ENCODE peak calls at places on chromosomes 1 and 21, in nine cellular contexts. J, Y, V, X, L, S, T, G and O are unnamed samples.

GRCh38 chr1:35120458-35121133 is 41.4 kb downstream of the ZMYM1 start:
- DNase-seq in J (no peak), Y (peak), V (no peak), X (no peak), L (no peak), S (peak), T (no peak), G (no peak), O (no peak)

GRCh38 chr21:25636727-25637126 is 2.3 kb upstream of the JAM2 start:
- DNase-seq in J (no peak), Y (no peak), V (no peak), X (no peak), L (no peak), S (no peak), T (no peak), G (no peak), O (no peak)

GRCh38 chr1:88079036-88079435 is 605.0 kb upstream of the PKN2 start:
- DNase-seq in J (no peak), Y (no peak), V (no peak), X (no peak), L (no peak), S (no peak), T (no peak), G (peak), O (no peak)

GRCh38 chr1:180230791-180231505 is 884 bp downstream of the LHX4 start:
- DNase-seq in J (no peak), Y (no peak), V (peak), X (no peak), L (no peak), S (no peak), T (no peak), G (peak), O (no peak)

GRCh38 chr1:31029031-31029430 is 36.5 kb downstream of the PUM1 start:
- DNase-seq in J (no peak), Y (no peak), V (no peak), X (no peak), L (no peak), S (no peak), T (no peak), G (no peak), O (no peak)

GRCh38 chr1:119752592-119752991 is 16.1 kb downstream of the HMGCS2 start:
- DNase-seq in J (no peak), Y (no peak), V (no peak), X (no peak), L (no peak), S (no peak), T (no peak), G (no peak), O (no peak)

GRCh38 chr1:175597206-175597605 is 146.2 kb downstream of the TNR start:
- DNase-seq in J (no peak), Y (no peak), V (no peak), X (no peak), L (no peak), S (no peak), T (no peak), G (no peak), O (no peak)

GRCh38 chr1:234607091-234608025 is 2.6 kb downstream of the IRF2BP2 start:
- DNase-seq in J (no peak), Y (peak), V (no peak), X (no peak), L (no peak), S (peak), T (no peak), G (peak), O (no peak)

GRCh38 chr1:93489756-93490155 is 41.8 kb downstream of the FNBP1L start:
- DNase-seq in J (no peak), Y (no peak), V (no peak), X (no peak), L (no peak), S (no peak), T (no peak), G (no peak), O (no peak)

GRCh38 chr1:112998592-112999235 is 42.7 kb upstream of the SLC16A1 start:
- DNase-seq in J (no peak), Y (peak), V (no peak), X (peak), L (peak), S (peak), T (peak), G (peak), O (no peak)

GRCh38 chr21:39336457-39337008 is 12.4 kb downstream of the HMGN1 start:
- DNase-seq in J (no peak), Y (no peak), V (no peak), X (no peak), L (no peak), S (no peak), T (no peak), G (no peak), O (no peak)

GRCh38 chr21:29181799-29182470 is 51.5 kb downstream of the MAP3K7CL start:
- DNase-seq in J (no peak), Y (no peak), V (peak), X (no peak), L (no peak), S (peak), T (no peak), G (no peak), O (no peak)

GRCh38 chr1:158329807-158330206 is 1.5 kb downstream of the CD1B start:
- DNase-seq in J (no peak), Y (no peak), V (peak), X (no peak), L (no peak), S (no peak), T (no peak), G (peak), O (no peak)

GRCh38 chr21:44525431-44526095 is 14.4 kb downstream of the KRTAP10-1 start:
- DNase-seq in J (peak), Y (peak), V (no peak), X (no peak), L (no peak), S (peak), T (peak), G (no peak), O (peak)

GRCh38 chr1:53945183-53945432 is 391 bp downstream of the IFT25 start:
- DNase-seq in J (no peak), Y (no peak), V (no peak), X (no peak), L (no peak), S (no peak), T (no peak), G (no peak), O (no peak)

GRCh38 chr1:8202182-8202905 is 115.6 kb upstream of the SLC45A1 start:
- DNase-seq in J (no peak), Y (peak), V (peak), X (peak), L (no peak), S (no peak), T (peak), G (no peak), O (no peak)

GRCh38 chr1:64282353-64282752 is 78.9 kb downstream of the UBE2U start:
- DNase-seq in J (peak), Y (no peak), V (no peak), X (no peak), L (no peak), S (no peak), T (no peak), G (no peak), O (no peak)

GRCh38 chr1:56520202-56520601 is 59.2 kb downstream of the PLPP3 start:
- DNase-seq in J (no peak), Y (no peak), V (no peak), X (no peak), L (no peak), S (no peak), T (no peak), G (no peak), O (no peak)

GRCh38 chr1:208117817-208118216 is 126.4 kb downstream of the PLXNA2 start:
- DNase-seq in J (no peak), Y (no peak), V (no peak), X (no peak), L (no peak), S (no peak), T (no peak), G (no peak), O (no peak)

GRCh38 chr1:85464497-85465098 is 361 bp downstream of the DDAH1 start:
- DNase-seq in J (peak), Y (peak), V (peak), X (no peak), L (peak), S (peak), T (peak), G (no peak), O (peak)

GRCh38 chr1:211386931-211387330 is 60.3 kb downstream of the TRAF5 start:
- DNase-seq in J (no peak), Y (no peak), V (no peak), X (no peak), L (no peak), S (no peak), T (no peak), G (no peak), O (no peak)

GRCh38 chr1:186236921-186237320 is 138.1 kb downstream of the TPR start:
- DNase-seq in J (no peak), Y (no peak), V (peak), X (no peak), L (no peak), S (no peak), T (no peak), G (no peak), O (no peak)

GRCh38 chr1:101847608-101848007 is 149.1 kb downstream of the OLFM3 start:
- DNase-seq in J (no peak), Y (no peak), V (no peak), X (no peak), L (no peak), S (no peak), T (no peak), G (no peak), O (no peak)

GRCh38 chr1:67761730-67762129 is 71.5 kb downstream of the GNG12 start:
- DNase-seq in J (no peak), Y (no peak), V (no peak), X (no peak), L (no peak), S (no peak), T (no peak), G (no peak), O (no peak)

GRCh38 chr1:93976291-93976690 is 67.1 kb upstream of the GCLM start:
- DNase-seq in J (no peak), Y (no peak), V (no peak), X (no peak), L (no peak), S (no peak), T (no peak), G (no peak), O (no peak)

GRCh38 chr21:27369962-27370578 is 403.2 kb upstream of the ADAMTS5 start:
- DNase-seq in J (no peak), Y (no peak), V (no peak), X (no peak), L (no peak), S (peak), T (no peak), G (no peak), O (no peak)

GRCh38 chr1:30051777-30052176 is 671.6 kb downstream of the MATN1 start:
- DNase-seq in J (no peak), Y (no peak), V (no peak), X (no peak), L (no peak), S (no peak), T (no peak), G (no peak), O (peak)

GRCh38 chr1:206872139-206872538 is 6.7 kb downstream of the IL20 start:
- DNase-seq in J (no peak), Y (no peak), V (no peak), X (no peak), L (no peak), S (no peak), T (no peak), G (no peak), O (no peak)

GRCh38 chr1:150749720-150750311 is 15.8 kb downstream of the CTSS start:
- DNase-seq in J (no peak), Y (no peak), V (no peak), X (no peak), L (no peak), S (no peak), T (no peak), G (no peak), O (no peak)

GRCh38 chr1:76866566-76866965 is 714 bp upstream of the ST6GALNAC5 start:
- DNase-seq in J (no peak), Y (no peak), V (no peak), X (no peak), L (no peak), S (no peak), T (no peak), G (no peak), O (no peak)

GRCh38 chr1:100456880-100457279 is 81.1 kb upstream of the GPR88 start:
- DNase-seq in J (no peak), Y (no peak), V (no peak), X (no peak), L (no peak), S (no peak), T (no peak), G (no peak), O (no peak)

GRCh38 chr1:216430744-216431143 is 7.5 kb upstream of the USH2A start:
- DNase-seq in J (no peak), Y (no peak), V (no peak), X (no peak), L (no peak), S (no peak), T (no peak), G (no peak), O (no peak)

GRCh38 chr1:165560834-165561233 is 17.0 kb downstream of the LRRC52 start:
- DNase-seq in J (no peak), Y (no peak), V (no peak), X (no peak), L (no peak), S (no peak), T (no peak), G (no peak), O (no peak)

GRCh38 chr1:46749403-46749802 is 30.5 kb upstream of the EFCAB14 start:
- DNase-seq in J (no peak), Y (no peak), V (no peak), X (no peak), L (no peak), S (no peak), T (no peak), G (no peak), O (no peak)

GRCh38 chr1:54161495-54162168 is 8.8 kb upstream of the CDCP2 start:
- DNase-seq in J (no peak), Y (no peak), V (no peak), X (no peak), L (no peak), S (no peak), T (no peak), G (no peak), O (no peak)

GRCh38 chr1:76501576-76502219 is 365.6 kb upstream of the ST6GALNAC5 start:
- DNase-seq in J (no peak), Y (no peak), V (no peak), X (no peak), L (no peak), S (no peak), T (no peak), G (peak), O (no peak)

GRCh38 chr1:222053790-222054294 is 312.0 kb upstream of the DUSP10 start:
- DNase-seq in J (no peak), Y (no peak), V (no peak), X (no peak), L (no peak), S (no peak), T (no peak), G (no peak), O (no peak)
- TF ChIP-seq POLR2A in J (no peak), Y (no peak), V (no peak), X (no peak), L (no peak), S (no peak), T (no peak), G (no peak), O (no peak)

DNA sequence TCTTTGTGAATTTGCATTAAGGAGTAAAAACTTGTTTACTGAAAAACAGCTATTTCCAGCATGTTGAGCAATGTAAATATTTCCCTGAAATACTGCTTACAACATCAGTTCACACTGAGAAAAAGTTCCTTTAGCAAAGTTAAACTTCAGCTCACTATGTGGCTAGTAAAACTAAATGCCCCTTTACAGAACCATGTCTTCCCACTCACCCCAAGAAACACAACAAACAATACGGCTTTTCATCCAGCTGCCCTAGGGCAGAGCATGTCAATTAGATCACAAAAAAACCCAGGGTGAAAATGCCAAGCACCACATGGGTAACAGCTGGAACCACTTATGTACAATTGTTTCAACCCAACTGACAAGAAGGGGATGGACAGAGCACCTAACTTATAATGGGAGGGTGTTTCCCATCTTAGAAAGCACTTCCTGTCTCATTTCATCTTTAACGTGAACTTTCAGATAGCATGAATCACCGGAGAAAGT is 6.7 kb downstream of the NID1 start:
- DNase-seq in J (no peak), Y (no peak), V (no peak), X (no peak), L (no peak), S (no peak), T (no peak), G (no peak), O (no peak)
- H3K4me3 ChIP-seq in J (peak), Y (peak), V (no peak), X (peak), L (no peak), S (peak), T (no peak), G (no peak), O (peak)

GRCh38 chr1:109274533-109275476 is 8.1 kb downstream of the PSRC1 start:
- DNase-seq in J (peak), Y (peak), V (peak), X (peak), L (peak), S (no peak), T (peak), G (no peak), O (peak)
- TF ChIP-seq POLR2A in J (no peak), Y (no peak), V (no peak), X (no peak), L (no peak), S (no peak), T (no peak), G (no peak), O (no peak)

GRCh38 chr1:26530540-26530897 is 958 bp downstream of the RPS6KA1 start:
- DNase-seq in J (no peak), Y (no peak), V (no peak), X (no peak), L (no peak), S (no peak), T (no peak), G (peak), O (no peak)
- H3K4me3 ChIP-seq in J (peak), Y (peak), V (peak), X (peak), L (peak), S (peak), T (no peak), G (peak), O (peak)

DNA sequence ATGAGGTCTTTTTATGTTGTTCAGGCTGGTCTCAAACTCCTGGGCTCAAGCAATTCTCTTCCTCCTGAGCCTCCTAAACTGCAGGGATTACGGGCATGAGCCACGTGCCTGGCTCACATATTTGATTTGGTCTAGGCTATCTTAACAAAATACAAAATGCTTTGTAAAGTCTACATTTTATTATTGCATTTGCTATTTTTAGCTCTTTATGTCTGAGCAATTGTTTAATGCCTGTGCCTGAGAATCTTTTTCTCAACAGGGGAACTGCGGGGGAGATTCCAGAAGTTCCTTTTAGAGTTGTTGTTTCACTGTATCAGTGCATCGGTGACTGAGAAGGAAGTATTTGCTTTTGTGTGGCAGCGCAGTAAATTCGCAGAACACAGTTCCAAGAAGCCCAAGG is 167.2 kb downstream of the PDE4B start:
- DNase-seq in J (no peak), Y (peak), V (no peak), X (no peak), L (no peak), S (no peak), T (no peak), G (no peak), O (no peak)
- TF ChIP-seq POLR2A in J (no peak), Y (no peak), V (no peak), X (no peak), L (no peak), S (no peak), T (no peak), G (no peak), O (no peak)

GRCh38 chr1:1373051-1373450 is 2.0 kb downstream of the AURKAIP1 start:
- DNase-seq in J (no peak), Y (no peak), V (no peak), X (no peak), L (no peak), S (no peak), T (no peak), G (no peak), O (no peak)

GRCh38 chr1:1371741-1372711 is 3.0 kb downstream of the AURKAIP1 start:
- DNase-seq in J (peak), Y (peak), V (peak), X (no peak), L (no peak), S (peak), T (peak), G (peak), O (peak)

GRCh38 chr1:1374068-1374860 is 743 bp downstream of the AURKAIP1 start:
- DNase-seq in J (no peak), Y (no peak), V (no peak), X (no peak), L (no peak), S (no peak), T (peak), G (peak), O (no peak)

GRCh38 chr1:1374861-1375662 is at the start of gene AURKAIP1:
- DNase-seq in J (peak), Y (peak), V (peak), X (peak), L (peak), S (peak), T (peak), G (peak), O (peak)

DNA sequence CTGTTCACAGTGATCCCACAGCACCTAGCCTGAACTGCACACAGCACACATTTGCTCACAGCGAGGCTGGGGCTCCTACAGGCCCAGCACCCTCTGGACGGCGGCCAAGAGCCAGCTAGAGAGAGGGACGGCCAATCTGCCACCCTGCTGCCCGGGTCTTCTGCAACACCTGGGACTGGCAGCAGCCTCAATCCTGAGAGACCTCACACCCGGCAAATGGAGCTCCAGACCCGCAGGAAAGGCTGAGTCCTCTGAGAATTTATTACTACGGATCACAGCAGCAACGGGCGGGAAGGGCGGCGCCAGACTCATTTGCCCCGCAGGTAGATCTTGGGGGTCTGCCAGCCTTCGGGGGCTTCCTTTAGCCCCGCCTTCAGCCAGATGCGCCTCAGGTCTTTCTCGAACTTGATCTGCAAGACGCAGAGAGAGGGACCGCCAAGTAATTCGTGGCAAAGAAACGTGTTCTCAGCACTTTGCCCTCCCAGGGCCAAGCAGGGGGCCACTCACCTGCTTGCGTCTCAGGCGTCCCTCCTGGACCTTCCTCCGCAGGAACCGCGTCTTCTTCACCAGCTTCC is 1.4 kb downstream of the AURKAIP1 start:
- DNase-seq in J (no peak), Y (no peak), V (no peak), X (no peak), L (no peak), S (no peak), T (peak), G (no peak), O (no peak)
- H3K4me3 ChIP-seq in J (no peak), Y (peak), V (peak), X (peak), L (no peak), S (peak), T (peak), G (peak), O (peak)

GRCh38 chr1:111174070-111174469 is 26.4 kb downstream of the DENND2D start:
- DNase-seq in J (no peak), Y (no peak), V (no peak), X (no peak), L (no peak), S (no peak), T (no peak), G (no peak), O (no peak)

GRCh38 chr1:111176678-111177077 is 23.8 kb downstream of the DENND2D start:
- DNase-seq in J (no peak), Y (no peak), V (no peak), X (no peak), L (no peak), S (no peak), T (no peak), G (no peak), O (no peak)

GRCh38 chr1:111175349-111175748 is 25.1 kb downstream of the DENND2D start:
- DNase-seq in J (no peak), Y (no peak), V (no peak), X (no peak), L (no peak), S (no peak), T (no peak), G (no peak), O (no peak)

GRCh38 chr1:111172463-111172862 is 28.0 kb downstream of the DENND2D start:
- DNase-seq in J (no peak), Y (no peak), V (no peak), X (no peak), L (no peak), S (no peak), T (no peak), G (no peak), O (no peak)
- TF ChIP-seq POLR2A in J (no peak), Y (no peak), V (no peak), X (no peak), L (no peak), S (no peak), T (no peak), G (no peak), O (no peak)

GRCh38 chr1:202013601-202014000 is 3.2 kb downstream of the ELF3 start:
- DNase-seq in J (no peak), Y (peak), V (no peak), X (no peak), L (no peak), S (no peak), T (no peak), G (no peak), O (no peak)
- H3K4me3 ChIP-seq in J (no peak), Y (peak), V (peak), X (no peak), L (no peak), S (no peak), T (no peak), G (no peak), O (peak)